ENCODE peak calls at places on chromosomes 2 and 18, in four cellular contexts. P, I, X and L are unnamed samples. For H3K9me2, the result is how much of the 10 kb centered on the place peaks cover.

GRCh38 chr2:42823744-42824453 is 31.5 kb upstream of the HAAO start:
- DNase-seq in P (no peak), I (no peak), X (no peak), L (no peak)

GRCh38 chr2:134301099-134301970 is 47.5 kb downstream of the MGAT5 start:
- DNase-seq in P (peak), I (no peak), X (no peak), L (no peak)

GRCh38 chr18:53754154-53754553 is 470.3 kb downstream of the MBD2 start:
- DNase-seq in P (no peak), I (no peak), X (no peak), L (no peak)

GRCh38 chr2:217177687-217178086 is 317.8 kb upstream of the TNP1 start:
- DNase-seq in P (no peak), I (no peak), X (no peak), L (no peak)

GRCh38 chr2:39107156-39107555 is 13.7 kb downstream of the SOS1 start:
- DNase-seq in P (no peak), I (no peak), X (no peak), L (peak)

GRCh38 chr18:22900558-22901183 is 32.5 kb upstream of the RBBP8 start:
- DNase-seq in P (no peak), I (no peak), X (no peak), L (no peak)

GRCh38 chr2:66691199-66691975 is 256.5 kb downstream of the MEIS1 start:
- DNase-seq in P (no peak), I (no peak), X (no peak), L (no peak)

GRCh38 chr18:7172611-7173010 is 55.0 kb upstream of the LAMA1 start:
- DNase-seq in P (peak), I (no peak), X (no peak), L (no peak)

GRCh38 chr2:70008290-70008689 is 46.9 kb upstream of the ASPRV1 start:
- DNase-seq in P (no peak), I (no peak), X (no peak), L (no peak)

GRCh38 chr2:213119061-213119809 is 32.2 kb downstream of the IKZF2 start:
- DNase-seq in P (peak), I (no peak), X (no peak), L (no peak)

GRCh38 chr2:100247256-100248043 is 74.9 kb downstream of the LONRF2 start:
- DNase-seq in P (no peak), I (no peak), X (peak), L (no peak)

GRCh38 chr18:28512357-28512756 is 335.4 kb upstream of the CDH2 start:
- DNase-seq in P (no peak), I (no peak), X (no peak), L (no peak)

GRCh38 chr2:144414324-144414845 is 105.5 kb downstream of the ZEB2 start:
- DNase-seq in P (peak), I (no peak), X (no peak), L (peak)

GRCh38 chr2:104976603-104977120 is 61.2 kb upstream of the MRPS9 start:
- DNase-seq in P (peak), I (peak), X (peak), L (no peak)

GRCh38 chr2:29225814-29226213 is 110.6 kb downstream of the CLIP4 start:
- DNase-seq in P (no peak), I (no peak), X (no peak), L (no peak)

GRCh38 chr2:54207666-54208195 is 48.3 kb downstream of the TSPYL6 start:
- DNase-seq in P (no peak), I (no peak), X (no peak), L (no peak)

GRCh38 chr18:31679806-31680793 is 4.3 kb downstream of the B4GALT6 start:
- DNase-seq in P (peak), I (no peak), X (no peak), L (no peak)

GRCh38 chr2:64748561-64748960 is 94.8 kb upstream of the SERTAD2 start:
- DNase-seq in P (no peak), I (no peak), X (peak), L (no peak)

GRCh38 chr18:39325973-39326372 is 1760.4 kb upstream of the CELF4 start:
- DNase-seq in P (no peak), I (no peak), X (no peak), L (no peak)

GRCh38 chr2:12278217-12278755 is 438.4 kb upstream of the TRIB2 start:
- DNase-seq in P (no peak), I (no peak), X (no peak), L (no peak)

GRCh38 chr18:51006061-51006818 is 23.8 kb upstream of the SMAD4 start:
- DNase-seq in P (peak), I (no peak), X (no peak), L (no peak)

GRCh38 chr2:88148929-88149438 is 21.1 kb upstream of the FABP1 start:
- DNase-seq in P (no peak), I (no peak), X (no peak), L (no peak)

GRCh38 chr18:23828426-23828825 is 139.2 kb downstream of the LAMA3 start:
- DNase-seq in P (peak), I (peak), X (no peak), L (peak)

GRCh38 chr2:36561223-36561944 is 36.6 kb downstream of the FEZ2 start:
- DNase-seq in P (peak), I (peak), X (no peak), L (peak)

GRCh38 chr2:193350509-193350908 is 1155.8 kb upstream of the TMEFF2 start:
- DNase-seq in P (no peak), I (no peak), X (no peak), L (no peak)

GRCh38 chr18:57088883-57089282 is 58.0 kb upstream of the BOD1L2 start:
- DNase-seq in P (no peak), I (no peak), X (peak), L (no peak)

GRCh38 chr2:160203422-160203821 is 3.4 kb upstream of the ITGB6 start:
- DNase-seq in P (no peak), I (no peak), X (no peak), L (no peak)

GRCh38 chr2:85735691-85736090 is 18.1 kb upstream of the ATOH8 start:
- DNase-seq in P (no peak), I (no peak), X (no peak), L (no peak)

GRCh38 chr2:30232027-30232800 is 880 bp downstream of the LBH start:
- DNase-seq in P (no peak), I (no peak), X (peak), L (peak)

DNA sequence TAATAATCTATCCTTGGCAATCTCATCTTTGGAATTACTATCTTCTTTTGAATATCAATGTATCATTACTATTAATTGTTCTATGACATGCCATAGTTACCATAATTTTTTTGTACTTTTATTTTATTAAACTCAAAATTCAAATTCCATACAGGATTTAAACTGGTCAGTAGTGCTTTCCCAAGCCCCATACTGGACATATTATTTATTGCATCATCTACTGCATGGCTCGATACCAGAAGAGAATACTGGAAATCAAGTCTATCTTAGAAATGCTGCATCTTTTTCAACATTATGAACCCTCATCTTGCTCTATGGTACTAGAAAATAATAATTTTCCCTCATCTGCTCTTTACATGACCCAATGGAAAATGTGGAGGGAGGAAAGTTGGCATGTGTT is 9.4 kb upstream of the PDE1A start:
- DNase-seq in P (no peak), I (no peak), X (no peak), L (no peak)
- H3K9me2 ChIP-seq in P (under half), I (under half), X (under half), L (under half)

GRCh38 chr2:7983912-7984311 is 697.9 kb upstream of the ID2 start:
- DNase-seq in P (no peak), I (no peak), X (no peak), L (no peak)

GRCh38 chr2:7988440-7988839 is 693.4 kb upstream of the ID2 start:
- DNase-seq in P (peak), I (no peak), X (no peak), L (no peak)

GRCh38 chr2:7986431-7986830 is 695.4 kb upstream of the ID2 start:
- DNase-seq in P (no peak), I (no peak), X (no peak), L (no peak)

GRCh38 chr2:7984693-7985353 is 697.0 kb upstream of the ID2 start:
- DNase-seq in P (no peak), I (no peak), X (no peak), L (no peak)

DNA sequence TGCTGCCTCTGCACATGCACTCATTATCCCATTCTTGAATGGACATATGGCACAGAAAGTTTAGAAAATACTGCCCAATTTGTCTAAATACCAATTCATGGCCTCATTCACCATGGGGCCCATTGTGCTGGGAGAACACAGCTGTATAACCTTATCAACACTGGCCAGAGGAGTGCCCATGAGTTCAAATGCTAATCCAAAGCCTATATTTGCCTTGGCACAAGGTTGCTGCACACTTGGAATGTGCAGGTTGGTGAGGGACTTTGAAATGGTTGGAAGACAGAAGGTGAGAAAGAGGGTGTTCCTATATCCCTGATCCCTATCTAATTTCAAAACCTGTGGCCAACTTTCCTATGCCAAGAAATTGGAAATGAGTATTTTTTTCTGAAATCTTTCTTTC is 693.9 kb upstream of the ID2 start:
- DNase-seq in P (no peak), I (no peak), X (no peak), L (no peak)
- H3K9me2 ChIP-seq in P (under half), I (under half), X (under half), L (under half)

GRCh38 chr2:128640847-128641360 is 322.2 kb upstream of the HS6ST1 start:
- DNase-seq in P (no peak), I (no peak), X (no peak), L (no peak)
- H3K9me2 ChIP-seq in P (under half), I (under half), X (under half), L (under half)

DNA sequence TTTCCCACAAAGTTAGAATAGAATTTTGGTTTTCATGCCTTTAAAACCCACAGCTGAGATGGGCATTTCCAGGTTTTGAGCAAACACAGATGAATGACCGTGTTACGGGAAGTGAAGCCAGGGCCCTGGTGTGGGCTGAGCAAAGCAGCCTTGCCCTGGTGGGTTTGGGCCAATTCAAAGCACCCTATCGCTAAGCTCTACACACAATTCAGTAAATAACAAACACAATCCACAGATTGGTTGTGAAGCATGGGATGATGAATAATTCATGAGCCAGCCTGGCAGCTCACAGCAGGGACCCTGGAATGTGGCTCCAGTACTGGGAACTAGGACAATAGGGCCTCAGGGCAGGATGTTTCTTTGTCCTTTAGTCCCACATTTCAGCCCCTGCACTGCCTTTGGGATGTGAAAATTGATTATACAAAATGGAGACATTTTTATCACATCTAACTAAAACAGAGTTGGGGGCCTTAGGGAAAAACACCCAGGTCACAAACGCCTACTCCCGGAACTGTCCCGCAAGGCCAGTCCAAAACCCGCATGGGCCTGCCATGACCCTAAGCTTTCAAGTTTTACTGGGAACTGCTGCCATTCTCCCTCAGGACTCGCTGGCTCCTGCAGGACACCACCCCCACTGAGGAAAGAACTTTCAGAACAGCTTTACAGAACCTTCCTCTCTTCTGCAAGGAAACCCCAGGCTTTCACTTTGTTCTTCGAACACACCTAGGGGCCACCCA is 320.2 kb upstream of the HS6ST1 start:
- DNase-seq in P (no peak), I (no peak), X (no peak), L (no peak)
- H3K9me2 ChIP-seq in P (under half), I (under half), X (under half), L (under half)

DNA sequence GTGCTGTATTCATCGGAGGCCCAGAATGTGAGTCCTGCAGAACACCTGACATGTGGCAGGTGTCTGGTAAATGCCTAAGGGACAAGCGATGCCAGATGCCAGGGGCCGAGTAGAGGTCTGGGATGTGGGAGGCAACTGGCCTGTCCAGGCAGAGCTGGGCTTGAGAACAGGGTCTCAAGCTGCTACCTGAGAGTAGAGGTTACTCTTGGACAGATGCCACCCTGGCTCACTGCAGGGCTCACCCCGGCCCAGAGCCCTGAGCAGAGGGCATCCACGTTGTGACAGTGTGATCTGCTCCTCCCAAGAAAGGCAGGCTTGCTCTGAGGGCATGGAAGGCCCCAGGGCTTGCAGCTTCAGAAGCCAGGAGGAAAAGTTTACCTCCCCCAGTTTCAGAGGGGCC is 692.0 kb upstream of the ID2 start:
- DNase-seq in P (no peak), I (no peak), X (no peak), L (no peak)
- H3K9me2 ChIP-seq in P (under half), I (under half), X (under half), L (under half)

GRCh38 chr2:23586691-23587090 is 201.7 kb downstream of the KLHL29 start:
- DNase-seq in P (no peak), I (no peak), X (no peak), L (no peak)
- H3K9me2 ChIP-seq in P (under half), I (under half), X (under half), L (under half)

DNA sequence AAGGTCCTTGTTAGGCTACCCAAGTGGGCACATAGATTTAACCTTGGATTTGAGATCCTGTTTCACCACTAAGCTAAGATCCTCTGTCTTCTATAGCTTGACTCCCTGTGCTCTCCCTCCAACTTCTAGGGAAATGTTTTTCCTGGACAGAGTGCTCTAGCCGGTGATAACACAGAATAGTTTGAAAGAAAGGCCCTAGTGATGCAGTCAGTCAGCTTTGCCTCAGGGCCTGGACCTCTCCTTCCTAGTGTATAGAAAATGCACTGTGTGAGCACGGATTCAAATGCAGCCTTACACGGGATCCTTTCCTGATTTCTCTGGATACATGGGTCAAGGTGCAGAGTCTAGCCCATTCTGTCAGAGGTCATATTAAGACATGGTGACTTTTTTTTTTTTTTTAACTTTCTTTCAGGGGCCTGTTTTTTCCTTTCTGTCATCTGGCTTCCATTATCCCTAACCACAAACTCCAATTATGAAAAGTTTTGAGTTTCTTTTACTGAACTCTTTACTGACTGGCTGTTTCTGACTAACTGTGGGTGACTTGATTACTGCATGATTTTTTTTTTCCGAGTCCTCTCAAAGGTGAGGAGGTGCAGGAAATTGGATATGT is 122.6 kb downstream of the LRP1B start:
- DNase-seq in P (no peak), I (no peak), X (no peak), L (peak)
- H3K9me2 ChIP-seq in P (under half), I (under half), X (under half), L (under half)

DNA sequence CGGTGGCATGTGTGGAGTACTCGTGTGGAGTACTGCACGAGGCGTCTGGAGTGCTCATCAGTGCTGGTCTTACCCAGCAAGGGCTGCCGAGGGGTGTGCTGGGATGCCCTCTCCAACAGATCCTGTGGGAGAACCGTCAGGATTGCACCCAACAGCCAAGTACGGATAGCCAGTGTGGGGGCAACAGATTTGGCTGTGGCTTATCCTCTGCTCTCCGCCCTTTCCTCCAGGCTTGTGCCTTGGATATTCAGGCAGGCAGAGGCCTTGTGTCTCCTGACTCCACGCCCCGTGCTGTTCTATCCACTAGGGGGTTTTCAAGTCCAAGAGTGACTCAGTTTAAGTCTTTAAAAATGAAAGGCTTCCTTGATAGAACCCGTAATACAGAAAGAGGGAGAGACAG is 321.0 kb upstream of the HS6ST1 start:
- DNase-seq in P (no peak), I (no peak), X (peak), L (no peak)
- H3K9me2 ChIP-seq in P (under half), I (under half), X (under half), L (under half)

GRCh38 chr2:128640166-128640846 is 321.6 kb upstream of the HS6ST1 start:
- DNase-seq in P (no peak), I (no peak), X (no peak), L (no peak)

GRCh38 chr2:128635361-128635900 is 316.8 kb upstream of the HS6ST1 start:
- DNase-seq in P (no peak), I (no peak), X (no peak), L (no peak)

GRCh38 chr2:128637481-128638155 is 318.9 kb upstream of the HS6ST1 start:
- DNase-seq in P (no peak), I (no peak), X (no peak), L (no peak)

GRCh38 chr2:128636802-128637147 is 318.1 kb upstream of the HS6ST1 start:
- DNase-seq in P (no peak), I (no peak), X (no peak), L (no peak)

GRCh38 chr2:128638311-128638710 is 319.6 kb upstream of the HS6ST1 start:
- DNase-seq in P (no peak), I (no peak), X (no peak), L (no peak)
- H3K9me2 ChIP-seq in P (under half), I (under half), X (under half), L (under half)